ENCODE peak calls at places on chromosomes 3 and 15, in six cellular contexts. W is AG09309; U is SIG-M5; O is HTR-8/SVneo; G is A549; R is stimulated activated CD4-positive, alpha-beta T cell treated with anti-CD3 and anti-CD28 coated beads, Interleukin-12 subunit alpha, Interleukin-12 subunit beta, amount 100 ng/mL, for 4 hours. B is an unnamed sample.

GRCh38 chr3:11717301-11717700 is 73.6 kb upstream of the VGLL4 start:
- DNase-seq in W (no peak), G (peak), O (no peak), R (no peak), U (no peak), B (no peak)

GRCh38 chr3:89173546-89173945 is 66.1 kb downstream of the EPHA3 start:
- DNase-seq in O (no peak), R (no peak), U (no peak), G (no peak), W (no peak), B (no peak)

GRCh38 chr3:115187149-115187757 is 40.2 kb upstream of the ZBTB20 start:
- DNase-seq in G (no peak), R (no peak), O (no peak), W (no peak), U (no peak), B (no peak)

GRCh38 chr3:23302276-23302675 is 99.1 kb downstream of the UBE2E2 start:
- DNase-seq in U (no peak), W (no peak), G (no peak), R (no peak), O (no peak), B (no peak)

GRCh38 chr3:53109190-53109589 is 21.0 kb downstream of the RFT1 start:
- DNase-seq in G (no peak), O (peak), R (no peak), U (no peak), W (peak), B (no peak)

GRCh38 chr3:192054881-192055280 is 593.9 kb downstream of the PYDC2 start:
- DNase-seq in O (peak), U (no peak), G (no peak), W (no peak), R (no peak), B (no peak)

GRCh38 chr3:197674741-197675567 is 61.8 kb downstream of the RUBCN start:
- DNase-seq in W (no peak), G (no peak), R (no peak), U (no peak), O (no peak), B (no peak)

GRCh38 chr3:13073042-13073906 is at the start of gene IQSEC1:
- DNase-seq in W (no peak), G (no peak), R (peak), U (no peak), O (no peak), B (peak)

GRCh38 chr15:63726491-63726890 is 107.3 kb downstream of the HERC1 start:
- DNase-seq in O (no peak), U (no peak), G (no peak), R (no peak), W (no peak), B (no peak)

GRCh38 chr3:49316696-49317457 is 23.0 kb downstream of the USP4 start:
- DNase-seq in R (no peak), U (no peak), G (no peak), W (no peak), O (no peak), B (no peak)

GRCh38 chr3:23356923-23357322 is 153.8 kb downstream of the UBE2E2 start:
- DNase-seq in W (no peak), O (no peak), U (no peak), G (no peak), R (no peak), B (no peak)

GRCh38 chr3:189144645-189145044 is 27.1 kb upstream of the TPRG1 start:
- DNase-seq in G (peak), R (no peak), U (no peak), O (no peak), W (no peak), B (no peak)

GRCh38 chr3:38696034-38696433 is 46.5 kb upstream of the SCN5A start:
- DNase-seq in O (no peak), W (no peak), G (no peak), R (no peak), U (no peak), B (no peak)

GRCh38 chr3:23620616-23621015 is 185.1 kb upstream of the UBE2E1 start:
- DNase-seq in O (no peak), W (no peak), G (no peak), R (no peak), U (no peak), B (no peak)

GRCh38 chr3:156685752-156686151 is 11.4 kb downstream of the TIPARP start:
- DNase-seq in R (no peak), G (no peak), O (no peak), U (no peak), W (no peak), B (no peak)

GRCh38 chr3:65712156-65712555 is 326.6 kb downstream of the MAGI1 start:
- DNase-seq in U (no peak), R (no peak), W (no peak), O (no peak), G (no peak), B (no peak)

GRCh38 chr3:169227911-169228310 is 435.6 kb downstream of the MECOM start:
- DNase-seq in G (no peak), O (no peak), R (no peak), U (no peak), W (peak), B (no peak)

GRCh38 chr3:104635872-104636580 is 730.7 kb upstream of the ALCAM start:
- DNase-seq in R (no peak), W (no peak), U (no peak), O (no peak), G (peak), B (no peak)

GRCh38 chr15:100973351-100974034 is 54.3 kb downstream of the LRRK1 start:
- DNase-seq in O (no peak), W (no peak), U (no peak), G (no peak), R (no peak), B (no peak)

GRCh38 chr3:31911124-31911523 is 69.9 kb downstream of the OSBPL10 start:
- DNase-seq in U (no peak), W (no peak), O (no peak), R (no peak), G (no peak), B (no peak)

GRCh38 chr3:132781922-132782321 is 59.7 kb upstream of the NPHP3 start:
- DNase-seq in R (no peak), O (no peak), U (no peak), W (no peak), G (no peak), B (no peak)

GRCh38 chr3:185820973-185821758 is 3.7 kb downstream of the IGF2BP2 start:
- DNase-seq in G (peak), O (no peak), W (peak), U (no peak), R (no peak), B (no peak)

GRCh38 chr3:66035763-66036477 is 2.8 kb downstream of the MAGI1 start:
- DNase-seq in R (no peak), G (no peak), U (no peak), W (no peak), O (no peak), B (no peak)

GRCh38 chr3:128993461-128994172 is at the start of gene CFAP92:
- DNase-seq in R (peak), O (peak), W (no peak), G (peak), U (no peak), B (peak)

GRCh38 chr15:35697549-35698299 is 151.8 kb upstream of the DPH6 start:
- DNase-seq in R (no peak), W (peak), U (no peak), G (peak), O (no peak), B (no peak)

GRCh38 chr3:59885907-59886400 is 836.1 kb upstream of the CFAP20DC start:
- DNase-seq in U (no peak), W (no peak), O (no peak), G (no peak), R (no peak), B (no peak)